ENCODE peak calls at places on chromosomes 1 and 21, in nine cellular contexts. W, R, O, I, J, B, V, L and Q are unnamed samples.

GRCh38 chr1:15510611-15511405 is 13.2 kb downstream of the CASP9 start:
- DNase-seq in W (no peak), R (no peak), O (no peak), I (no peak), J (no peak), B (no peak), V (no peak), L (no peak), Q (peak)

GRCh38 chr21:37006521-37007291 is at the start of gene RIPPLY3:
- DNase-seq in W (no peak), R (no peak), O (no peak), I (no peak), J (peak), B (no peak), V (no peak), L (no peak), Q (no peak)

GRCh38 chr1:205191617-205192016 is 19.9 kb downstream of the DSTYK start:
- DNase-seq in W (no peak), R (no peak), O (no peak), I (no peak), J (no peak), B (no peak), V (no peak), L (no peak), Q (peak)

GRCh38 chr1:153860285-153860684 is 62.5 kb downstream of the GATAD2B start:
- DNase-seq in W (no peak), R (no peak), O (no peak), I (no peak), J (no peak), B (no peak), V (no peak), L (no peak), Q (no peak)

GRCh38 chr1:95004013-95004412 is 68.7 kb downstream of the ALG14 start:
- DNase-seq in W (no peak), R (no peak), O (no peak), I (no peak), J (no peak), B (no peak), V (no peak), L (no peak), Q (no peak)

GRCh38 chr1:178593526-178593925 is 80.6 kb downstream of the TEX35 start:
- DNase-seq in W (no peak), R (no peak), O (no peak), I (no peak), J (no peak), B (no peak), V (no peak), L (no peak), Q (no peak)

GRCh38 chr1:204356997-204357396 is 2.7 kb downstream of the PLEKHA6 start:
- DNase-seq in W (no peak), R (no peak), O (no peak), I (no peak), J (no peak), B (no peak), V (no peak), L (no peak), Q (no peak)

GRCh38 chr1:229689273-229689672 is 63.2 kb downstream of the URB2 start:
- DNase-seq in W (no peak), R (no peak), O (no peak), I (no peak), J (no peak), B (no peak), V (no peak), L (no peak), Q (no peak)

GRCh38 chr1:237799762-237800474 is 90.8 kb downstream of the ZP4 start:
- DNase-seq in W (no peak), R (no peak), O (no peak), I (no peak), J (peak), B (peak), V (no peak), L (peak), Q (no peak)

GRCh38 chr1:9031484-9032259 is 5.4 kb upstream of the SLC2A7 start:
- DNase-seq in W (no peak), R (no peak), O (no peak), I (no peak), J (no peak), B (no peak), V (no peak), L (no peak), Q (no peak)

GRCh38 chr1:238488406-238488805 is 597.7 kb upstream of the ZP4 start:
- DNase-seq in W (no peak), R (no peak), O (no peak), I (no peak), J (no peak), B (no peak), V (no peak), L (no peak), Q (no peak)

GRCh38 chr1:228420968-228421826 is 4.5 kb upstream of the TRIM17 start:
- DNase-seq in W (no peak), R (no peak), O (no peak), I (no peak), J (no peak), B (no peak), V (no peak), L (no peak), Q (no peak)

GRCh38 chr1:169163059-169163458 is 56.6 kb downstream of the ATP1B1 start:
- DNase-seq in W (no peak), R (no peak), O (no peak), I (no peak), J (no peak), B (no peak), V (no peak), L (peak), Q (no peak)

GRCh38 chr1:202255343-202255742 is 61.7 kb downstream of the LGR6 start:
- DNase-seq in W (no peak), R (no peak), O (no peak), I (no peak), J (no peak), B (peak), V (no peak), L (no peak), Q (no peak)

GRCh38 chr1:227926216-227926791 is 21.4 kb downstream of the WNT9A start:
- DNase-seq in W (no peak), R (no peak), O (no peak), I (no peak), J (no peak), B (no peak), V (no peak), L (no peak), Q (no peak)

GRCh38 chr1:47785561-47786271 is 211.5 kb downstream of the TRABD2B start:
- DNase-seq in W (no peak), R (peak), O (no peak), I (no peak), J (peak), B (no peak), V (no peak), L (no peak), Q (peak)

GRCh38 chr1:17875882-17876280 is 120.7 kb downstream of the ACTL8 start:
- DNase-seq in W (no peak), R (no peak), O (no peak), I (no peak), J (no peak), B (peak), V (no peak), L (peak), Q (peak)

GRCh38 chr1:94884101-94884875 is 42.6 kb downstream of the CNN3 start:
- DNase-seq in W (no peak), R (no peak), O (no peak), I (no peak), J (peak), B (peak), V (no peak), L (no peak), Q (peak)

GRCh38 chr1:163980391-163980790 is 578.6 kb upstream of the PBX1 start:
- DNase-seq in W (no peak), R (no peak), O (no peak), I (no peak), J (no peak), B (no peak), V (no peak), L (no peak), Q (no peak)

GRCh38 chr1:245770191-245770590 is 615.4 kb downstream of the KIF26B start:
- DNase-seq in W (no peak), R (no peak), O (no peak), I (no peak), J (no peak), B (no peak), V (no peak), L (no peak), Q (peak)

GRCh38 chr1:46427541-46427940 is 33.4 kb downstream of the FAAH start:
- DNase-seq in W (no peak), R (no peak), O (no peak), I (no peak), J (no peak), B (no peak), V (no peak), L (no peak), Q (no peak)

GRCh38 chr1:149962039-149962647 is 25.5 kb upstream of the MTMR11 start:
- DNase-seq in W (peak), R (peak), O (peak), I (no peak), J (peak), B (peak), V (peak), L (peak), Q (peak)

GRCh38 chr1:10897321-10897980 is 101.0 kb upstream of the CASZ1 start:
- DNase-seq in W (no peak), R (no peak), O (no peak), I (no peak), J (no peak), B (no peak), V (no peak), L (no peak), Q (no peak)

GRCh38 chr1:208868554-208868953 is 624.4 kb upstream of the PLXNA2 start:
- DNase-seq in W (no peak), R (no peak), O (no peak), I (no peak), J (no peak), B (no peak), V (no peak), L (no peak), Q (no peak)

GRCh38 chr1:176315519-176316220 is 108.6 kb upstream of the COP1 start:
- DNase-seq in W (no peak), R (no peak), O (no peak), I (no peak), J (no peak), B (no peak), V (no peak), L (no peak), Q (no peak)

GRCh38 chr1:160117300-160117699 is 1.7 kb downstream of the ATP1A2 start:
- DNase-seq in W (no peak), R (no peak), O (no peak), I (no peak), J (no peak), B (no peak), V (no peak), L (no peak), Q (no peak)

GRCh38 chr1:45954401-45954847 is 151.0 kb downstream of the MAST2 start:
- DNase-seq in W (no peak), R (no peak), O (no peak), I (no peak), J (no peak), B (peak), V (no peak), L (peak), Q (peak)

GRCh38 chr1:68174173-68175113 is 57.9 kb downstream of the WLS start:
- DNase-seq in W (no peak), R (peak), O (peak), I (no peak), J (no peak), B (peak), V (no peak), L (peak), Q (peak)

GRCh38 chr1:46522184-46522968 is 29.1 kb downstream of the KNCN start:
- DNase-seq in W (no peak), R (peak), O (no peak), I (no peak), J (no peak), B (peak), V (no peak), L (peak), Q (peak)

DNA sequence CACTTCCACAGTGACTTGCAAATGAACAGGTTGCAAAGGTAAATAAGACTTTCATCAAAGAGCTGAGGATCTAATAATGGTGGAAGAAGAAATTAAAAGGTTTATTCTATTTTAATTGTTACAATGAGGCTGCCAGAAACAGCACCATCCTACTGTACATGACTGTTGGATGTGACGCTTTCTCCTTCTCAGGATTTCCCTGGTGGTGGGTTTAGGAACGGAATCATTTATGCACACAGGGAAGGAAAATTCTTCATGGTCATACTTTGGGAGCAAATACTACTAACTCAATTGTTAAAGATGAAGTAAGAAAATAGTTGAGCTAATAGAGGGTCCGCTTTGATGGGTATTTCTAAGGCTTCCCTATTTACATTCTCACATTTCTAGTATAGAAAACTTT is 22.2 kb upstream of the LYPLAL1 start:
- DNase-seq in W (no peak), R (no peak), O (no peak), I (no peak), J (no peak), B (no peak), V (no peak), L (no peak), Q (no peak)
- TF ChIP-seq CTCF in W (no peak), R (no peak), O (no peak), I (no peak), J (no peak), B (no peak), V (no peak), L (no peak), Q (no peak)

GRCh38 chr1:92487078-92487605 is 417 bp upstream of the GFI1 start:
- DNase-seq in W (no peak), R (no peak), O (no peak), I (no peak), J (no peak), B (no peak), V (no peak), L (no peak), Q (no peak)

GRCh38 chr1:92484171-92484471 is 2.6 kb downstream of the GFI1 start:
- DNase-seq in W (no peak), R (no peak), O (no peak), I (no peak), J (no peak), B (no peak), V (no peak), L (no peak), Q (no peak)

GRCh38 chr1:92484472-92485373 is 2.0 kb downstream of the GFI1 start:
- DNase-seq in W (no peak), R (no peak), O (no peak), I (no peak), J (peak), B (peak), V (no peak), L (no peak), Q (peak)

GRCh38 chr1:92486251-92487077 is at the start of gene GFI1:
- DNase-seq in W (no peak), R (no peak), O (no peak), I (no peak), J (peak), B (peak), V (no peak), L (no peak), Q (no peak)

DNA sequence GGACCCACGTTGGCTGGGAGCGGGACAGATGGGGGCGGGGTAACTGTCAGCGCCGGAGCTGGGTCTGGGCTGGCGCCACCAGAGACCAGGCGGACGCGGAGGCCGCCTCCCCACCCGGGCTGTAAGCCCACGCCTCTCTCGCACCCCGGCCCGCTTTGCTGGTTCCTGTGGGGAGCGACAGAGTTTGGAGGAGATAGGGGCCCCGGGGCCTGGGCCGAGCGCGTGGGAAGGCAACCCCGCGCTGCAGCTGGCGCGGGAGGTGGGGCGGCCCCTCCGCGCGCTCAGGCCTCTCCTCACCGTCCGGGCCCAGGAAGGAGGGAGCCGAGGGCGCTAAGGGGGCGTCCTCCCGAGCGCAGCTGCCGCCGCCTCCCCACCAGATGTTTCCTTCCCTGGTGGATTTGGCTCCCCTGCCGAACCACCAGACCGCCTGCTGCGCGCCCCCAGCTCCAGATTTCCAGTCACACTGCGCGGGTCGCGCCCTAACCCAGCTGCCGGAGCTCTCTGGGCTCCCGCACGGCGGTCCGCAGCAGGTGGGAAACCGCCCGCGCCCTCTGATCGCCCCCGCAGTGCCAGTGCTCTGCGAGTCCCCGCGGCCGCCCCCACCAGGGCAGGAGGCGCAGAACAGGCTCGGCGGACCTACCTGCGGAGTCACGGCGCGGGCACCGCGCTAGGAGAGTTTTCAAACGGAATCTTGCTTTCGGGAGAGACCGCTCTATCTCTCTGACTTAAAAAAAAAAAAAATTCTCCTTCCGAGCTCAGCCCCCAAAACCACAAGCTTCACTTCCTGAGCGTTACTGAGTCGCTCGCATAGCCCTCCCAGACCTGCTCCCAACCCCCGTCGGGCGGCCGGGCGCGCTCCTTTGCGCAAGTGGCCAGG is 1.1 kb downstream of the GFI1 start:
- DNase-seq in W (no peak), R (no peak), O (no peak), I (no peak), J (peak), B (no peak), V (peak), L (no peak), Q (peak)
- TF ChIP-seq CTCF in W (peak), R (no peak), O (no peak), I (no peak), J (peak), B (peak), V (peak), L (peak), Q (no peak)

GRCh38 chr1:232428781-232429530 is 201.0 kb downstream of the SIPA1L2 start:
- DNase-seq in W (no peak), R (no peak), O (no peak), I (no peak), J (no peak), B (peak), V (no peak), L (no peak), Q (no peak)
- TF ChIP-seq CTCF in W (no peak), R (no peak), O (no peak), I (no peak), J (no peak), B (no peak), V (no peak), L (no peak), Q (no peak)

DNA sequence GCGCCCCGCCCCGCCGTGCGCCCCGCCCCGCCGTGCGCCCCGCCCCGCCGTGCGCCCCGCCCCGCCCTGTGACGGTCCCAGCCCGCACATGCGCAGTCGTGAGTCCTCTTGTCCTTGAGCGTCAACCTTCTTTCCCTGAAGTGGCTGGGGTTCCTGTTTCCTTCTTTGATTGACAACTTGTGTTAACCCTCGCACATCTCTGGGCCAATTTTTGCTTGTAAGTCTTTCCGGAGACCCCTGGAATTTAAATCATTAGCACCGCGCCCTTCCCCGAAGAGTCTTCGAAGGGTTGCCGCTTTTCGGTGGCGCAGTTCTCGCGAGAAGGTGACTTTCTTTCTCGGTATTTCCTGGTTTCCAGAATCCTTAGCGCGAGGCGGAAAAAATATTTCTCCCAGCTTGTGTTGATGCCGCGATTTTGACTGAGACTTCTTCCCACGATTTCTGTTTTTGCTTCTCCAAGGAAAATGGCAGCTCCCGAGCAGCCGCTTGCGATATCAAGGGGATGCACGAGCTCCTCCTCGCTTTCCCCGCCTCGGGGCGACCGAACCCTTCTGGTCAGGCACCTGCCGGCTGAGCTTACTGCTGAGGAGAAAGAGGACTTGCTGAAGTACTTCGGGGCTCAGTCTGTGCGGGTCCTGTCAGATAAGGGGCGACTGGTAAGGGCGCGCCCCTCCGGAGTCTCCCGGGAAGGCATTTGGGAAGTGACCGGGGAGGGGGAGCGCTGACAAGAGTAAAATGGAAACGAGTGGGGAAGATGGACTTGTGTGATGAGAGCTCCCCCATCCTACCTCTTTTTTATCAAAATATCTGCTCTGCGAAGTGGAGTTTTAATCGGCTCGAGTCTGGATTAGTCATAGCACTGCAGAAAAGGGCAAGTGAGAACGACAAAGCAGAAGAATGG is at the start of gene RNPC3:
- DNase-seq in W (peak), R (peak), O (peak), I (peak), J (peak), B (peak), V (peak), L (peak), Q (peak)
- TF ChIP-seq CTCF in W (no peak), R (no peak), O (no peak), I (no peak), J (no peak), B (no peak), V (peak), L (no peak), Q (no peak)